ENCODE peak calls at places on chromosomes 2 and 18, in four cellular contexts. W is activated B cell treated with CpG ODN at 0.5 μM for 24 hours, M is lower lobe of right lung, E is heart left ventricle. U is an unnamed sample.
A peak's percentile ranks its signal among the peaks of the same experiment; 100 is the strongest.

GRCh38 chr2:175930504-175930903 is 71.6 kb downstream of the LNPK start:
- DNase-seq in W (no peak), M (no peak), E (no peak), U (no peak)

GRCh38 chr2:55621802-55622201 is 4.4 kb upstream of the PPP4R3B start:
- DNase-seq in W (no peak), M (no peak), E (no peak), U (no peak)

GRCh38 chr2:120777170-120777751 is 41.6 kb downstream of the GLI2 start:
- DNase-seq in W (no peak), M (no peak), E (peak; percentile 18), U (no peak)

GRCh38 chr2:84486436-84487115 is 27.5 kb upstream of the SUCLG1 start:
- DNase-seq in W (no peak), M (no peak), E (no peak), U (no peak)

GRCh38 chr18:13616041-13616440 is 110.3 kb downstream of the FAM210A start:
- DNase-seq in W (no peak), M (no peak), E (no peak), U (no peak)

GRCh38 chr2:147910990-147911473 is 66.2 kb downstream of the ACVR2A start:
- DNase-seq in W (no peak), M (no peak), E (no peak), U (no peak)

GRCh38 chr2:65299246-65299645 is 71.6 kb downstream of the ACTR2 start:
- DNase-seq in W (no peak), M (no peak), E (no peak), U (no peak)

GRCh38 chr2:112156152-112156986 is 18.2 kb downstream of the FBLN7 start:
- DNase-seq in W (no peak), M (no peak), E (no peak), U (no peak)

GRCh38 chr2:240567872-240568677 is at the start of gene RNPEPL1:
- DNase-seq in W (peak; percentile 63), M (peak; percentile 68), E (peak; percentile 44), U (peak; percentile 49)

GRCh38 chr2:200761168-200761715 is 50.5 kb upstream of the BZW1 start:
- DNase-seq in W (no peak), M (no peak), E (no peak), U (no peak)

GRCh38 chr2:165155152-165155551 is 48.7 kb downstream of the SCN3A start:
- DNase-seq in W (no peak), M (no peak), E (no peak), U (no peak)

GRCh38 chr2:72129676-72130340 is 17.9 kb downstream of the CYP26B1 start:
- DNase-seq in W (no peak), M (no peak), E (no peak), U (no peak)

GRCh38 chr2:39099311-39099710 is 21.5 kb downstream of the SOS1 start:
- DNase-seq in W (no peak), M (no peak), E (no peak), U (no peak)

GRCh38 chr2:241762321-241762932 is 14.2 kb upstream of the GAL3ST2 start:
- DNase-seq in W (no peak), M (no peak), E (no peak), U (no peak)

GRCh38 chr2:140144611-140145010 is 1364.4 kb upstream of the NXPH2 start:
- DNase-seq in W (no peak), M (no peak), E (no peak), U (no peak)

GRCh38 chr18:63253428-63254372 is 65.9 kb downstream of the BCL2 start:
- DNase-seq in W (no peak), M (no peak), E (no peak), U (no peak)

GRCh38 chr2:109333414-109334194 is 204.6 kb downstream of the SH3RF3 start:
- DNase-seq in W (no peak), M (no peak), E (no peak), U (no peak)

GRCh38 chr18:30971338-30971956 is 71.1 kb downstream of the DSC3 start:
- DNase-seq in W (no peak), M (no peak), E (no peak), U (no peak)

GRCh38 chr2:173830169-173830568 is 135.0 kb downstream of the SP3 start:
- DNase-seq in W (no peak), M (no peak), E (no peak), U (no peak)

GRCh38 chr2:70473101-70473722 is 80.4 kb downstream of the TGFA start:
- DNase-seq in W (no peak), M (no peak), E (no peak), U (no peak)

GRCh38 chr2:222241054-222241453 is 57.7 kb downstream of the PAX3 start:
- DNase-seq in W (no peak), M (no peak), E (no peak), U (no peak)

GRCh38 chr18:23529597-23529996 is 26.3 kb downstream of the RMC1 start:
- DNase-seq in W (no peak), M (no peak), E (no peak), U (no peak)

GRCh38 chr2:218028562-218029348 is 26.0 kb upstream of the TNS1 start:
- DNase-seq in W (no peak), M (no peak), E (peak; percentile 31), U (no peak)

GRCh38 chr2:71008342-71008741 is 13.7 kb upstream of the TEX261 start:
- DNase-seq in W (no peak), M (no peak), E (no peak), U (no peak)

GRCh38 chr2:240238201-240238600 is 97.7 kb upstream of the OTOS start:
- DNase-seq in W (no peak), M (no peak), E (no peak), U (no peak)

GRCh38 chr2:73112913-73113633 is at the start of gene RAB11FIP5:
- DNase-seq in W (peak; percentile 75), M (peak; percentile 82), E (peak; percentile 77), U (peak; percentile 77)

GRCh38 chr18:46260016-46260878 is 156.1 kb downstream of the HAUS1 start:
- DNase-seq in W (no peak), M (no peak), E (no peak), U (no peak)

GRCh38 chr2:41432459-41432858 is 615.4 kb upstream of the PKDCC start:
- DNase-seq in W (no peak), M (no peak), E (no peak), U (no peak)
- TF ChIP-seq CTCF in W (no peak), M (no peak), E (no peak), U (no peak)

GRCh38 chr2:207230261-207231105 is 64.7 kb upstream of the KLF7 start:
- DNase-seq in W (no peak), M (no peak), E (no peak), U (no peak)
- TF ChIP-seq CTCF in W (no peak), M (peak; percentile 38), E (peak; percentile 59), U (peak; percentile 58)

DNA sequence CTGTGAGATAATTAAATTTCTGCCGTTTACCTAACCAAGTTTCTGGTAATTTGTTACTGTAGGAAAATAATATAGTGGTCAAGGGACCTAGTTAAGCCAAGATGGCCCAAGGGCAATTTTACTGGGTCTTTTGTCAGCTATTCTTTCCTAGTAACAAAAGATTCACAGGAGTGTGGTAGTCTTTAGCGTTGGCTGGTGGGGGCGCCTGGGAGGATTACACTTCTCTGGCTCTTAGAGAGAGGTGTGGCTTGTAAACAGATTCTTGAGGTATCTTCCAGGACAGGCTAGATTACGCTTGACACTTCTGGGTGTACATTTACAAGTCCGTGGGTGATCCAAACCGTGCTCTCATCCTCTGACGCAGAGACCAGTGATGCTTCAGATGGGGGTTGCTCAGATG is 3.3 kb upstream of the ACOXL start:
- DNase-seq in W (no peak), M (no peak), E (no peak), U (no peak)
- TF ChIP-seq CTCF in W (no peak), M (no peak), E (no peak), U (no peak)

GRCh38 chr2:12716250-12717190 is at the start of gene TRIB2:
- DNase-seq in W (peak; percentile 79), M (peak; percentile 91), E (peak; percentile 92), U (peak; percentile 78)
- TF ChIP-seq CTCF in W (no peak), M (no peak), E (peak; percentile 39), U (no peak)

U was measured in progenitor cell of endocrine pancreas.